ENCODE peak calls at places on chromosomes 13 and 19, in seven cellular contexts. W, Y, T, U, B, V and F are unnamed samples.

GRCh38 chr19:55005684-55006488 is 32.2 kb downstream of the GP6 start:
- DNase-seq in V (no peak), W (no peak), T (peak; percentile 81), B (peak; percentile 37), U (peak; percentile 9), Y (peak; percentile 91), F (peak; percentile 19)

GRCh38 chr19:44808463-44809371 is at the start of gene BCAM:
- DNase-seq in V (no peak), Y (no peak), W (peak; percentile 87), U (peak; percentile 50), T (peak; percentile 81), B (no peak), F (peak; percentile 73)

GRCh38 chr13:20206065-20206725 is 13.5 kb upstream of the GJB2 start:
- DNase-seq in Y (no peak), W (no peak), T (no peak), B (no peak), U (no peak), V (no peak), F (no peak)

GRCh38 chr13:102220681-102221228 is 181.1 kb downstream of the FGF14 start:
- DNase-seq in Y (no peak), V (no peak), U (no peak), T (no peak), W (no peak), B (no peak), F (no peak)

GRCh38 chr19:39372941-39373340 is 18.0 kb downstream of the PAF1 start:
- DNase-seq in T (no peak), W (no peak), U (peak; percentile 51), Y (no peak), B (no peak), V (no peak), F (peak; percentile 34)

GRCh38 chr13:112651306-112651705 is 38.5 kb upstream of the ATP11A start:
- DNase-seq in T (no peak), U (no peak), Y (no peak), W (no peak), B (no peak), V (no peak), F (peak; percentile 72)

GRCh38 chr13:37403776-37404497 is 194.6 kb downstream of the POSTN start:
- DNase-seq in U (peak; percentile 88), W (no peak), Y (no peak), T (no peak), V (no peak), B (peak; percentile 87), F (no peak)

GRCh38 chr19:44939668-44940067 is 2.4 kb upstream of the APOC4 start:
- DNase-seq in W (no peak), T (no peak), V (no peak), Y (no peak), U (peak; percentile 30), B (no peak), F (no peak)

GRCh38 chr19:10538204-10538603 is 5.5 kb upstream of the ATG4D start:
- DNase-seq in V (no peak), T (no peak), U (no peak), Y (no peak), W (no peak), B (no peak), F (no peak)

GRCh38 chr13:46620029-46620428 is 67.1 kb downstream of the LRCH1 start:
- DNase-seq in Y (no peak), W (no peak), T (no peak), U (no peak), B (no peak), V (no peak), F (no peak)

GRCh38 chr13:26707122-26708006 is 53.2 kb downstream of the GPR12 start:
- DNase-seq in W (no peak), Y (peak; percentile 43), T (peak; percentile 71), U (peak; percentile 57), V (no peak), B (peak; percentile 54), F (peak; percentile 72)

GRCh38 chr13:38090913-38091312 is 221.3 kb upstream of the TRPC4 start:
- DNase-seq in V (no peak), B (no peak), Y (no peak), U (no peak), W (no peak), T (no peak), F (no peak)

GRCh38 chr13:66926200-66926850 is 303.8 kb downstream of the PCDH9 start:
- DNase-seq in V (no peak), T (no peak), Y (peak; percentile 13), B (no peak), U (no peak), W (no peak), F (no peak)

GRCh38 chr19:2096543-2097329 is at the start of gene IZUMO4:
- DNase-seq in B (peak; percentile 95), T (peak; percentile 99), U (peak; percentile 95), V (peak; percentile 82), Y (peak; percentile 94), W (peak; percentile 99), F (peak; percentile 98)

GRCh38 chr19:38656171-38656981 is 8.9 kb downstream of the ACTN4 start:
- DNase-seq in V (no peak), Y (no peak), U (peak; percentile 84), W (no peak), B (peak; percentile 63), T (no peak), F (no peak)

GRCh38 chr19:46610851-46611770 is 10.0 kb downstream of the CALM3 start:
- DNase-seq in U (peak; percentile 51), W (no peak), B (no peak), Y (no peak), T (no peak), V (no peak), F (no peak)

GRCh38 chr19:56348289-56348877 is 33.7 kb upstream of the ZSCAN5A start:
- DNase-seq in V (no peak), Y (peak; percentile 5), W (no peak), U (peak; percentile 15), B (peak; percentile 16), T (peak; percentile 17), F (peak; percentile 45)

GRCh38 chr19:15304140-15304705 is 28.1 kb downstream of the BRD4 start:
- DNase-seq in B (no peak), V (no peak), W (no peak), Y (no peak), T (no peak), U (peak; percentile 62), F (no peak)

GRCh38 chr13:45870232-45870631 is 18.7 kb upstream of the SIAH3 start:
- DNase-seq in U (no peak), W (no peak), V (no peak), T (no peak), B (no peak), Y (no peak), F (no peak)

GRCh38 chr13:59843040-59843439 is 320.7 kb downstream of the DIAPH3 start:
- DNase-seq in V (no peak), U (no peak), T (peak; percentile 13), W (no peak), Y (no peak), B (no peak), F (peak; percentile 25)

GRCh38 chr19:1221141-1221903 is 15.7 kb downstream of the STK11 start:
- DNase-seq in T (peak; percentile 86), V (no peak), W (peak; percentile 66), U (peak; percentile 65), B (no peak), Y (peak; percentile 46), F (peak; percentile 81)

GRCh38 chr13:79522583-79522982 is 41.6 kb downstream of the NDFIP2 start:
- DNase-seq in B (peak; percentile 87), Y (no peak), V (no peak), T (no peak), U (peak; percentile 47), W (no peak), F (peak; percentile 53)